ENCODE peak calls at places on chromosomes 4 and X, in nine cellular contexts. One of them, this sample, is unnamed.

GRCh38 chrX:64842492-64842891 is 133.8 kb downstream of the ZC4H2 start:
- DNase-seq in lung microvascular endothelial cell: no peak
- DNase-seq in uterus: no peak
- DNase-seq in RCC 7860: no peak
- DNase-seq in substantia nigra: no peak
- DNase-seq in NCI-H2171: no peak
- DNase-seq in HEK293T: no peak
- DNase-seq in DMS153: no peak
- DNase-seq in NCI-H345: no peak
- DNase-seq in this sample: no peak

GRCh38 chr4:185534534-185534849 is 815 bp downstream of the PDLIM3 start:
- DNase-seq in NCI-H345: no peak
- DNase-seq in lung microvascular endothelial cell: no peak
- DNase-seq in DMS153: no peak
- DNase-seq in uterus: no peak
- DNase-seq in NCI-H2171: no peak
- DNase-seq in HEK293T: no peak
- DNase-seq in RCC 7860: no peak
- DNase-seq in substantia nigra: no peak
- DNase-seq in this sample: no peak

GRCh38 chr4:87029356-87029755 is 94.5 kb downstream of the AFF1 start:
- DNase-seq in DMS153: no peak
- DNase-seq in NCI-H345: no peak
- DNase-seq in substantia nigra: no peak
- DNase-seq in uterus: peak
- DNase-seq in lung microvascular endothelial cell: no peak
- DNase-seq in NCI-H2171: no peak
- DNase-seq in RCC 7860: no peak
- DNase-seq in HEK293T: no peak
- DNase-seq in this sample: no peak

GRCh38 chr4:11426716-11427115 is 2.0 kb downstream of the HS3ST1 start:
- DNase-seq in HEK293T: no peak
- DNase-seq in lung microvascular endothelial cell: no peak
- DNase-seq in DMS153: no peak
- DNase-seq in uterus: no peak
- DNase-seq in NCI-H345: no peak
- DNase-seq in NCI-H2171: no peak
- DNase-seq in substantia nigra: no peak
- DNase-seq in RCC 7860: no peak
- DNase-seq in this sample: no peak

GRCh38 chrX:19627533-19627932 is 112.2 kb upstream of the MAP3K15 start:
- DNase-seq in HEK293T: no peak
- DNase-seq in uterus: no peak
- DNase-seq in RCC 7860: no peak
- DNase-seq in substantia nigra: no peak
- DNase-seq in lung microvascular endothelial cell: no peak
- DNase-seq in DMS153: no peak
- DNase-seq in NCI-H2171: no peak
- DNase-seq in NCI-H345: no peak
- DNase-seq in this sample: no peak

GRCh38 chrX:45850775-45851433 is 650.2 kb upstream of the DIPK2B start:
- DNase-seq in lung microvascular endothelial cell: peak
- DNase-seq in HEK293T: peak
- DNase-seq in DMS153: no peak
- DNase-seq in substantia nigra: no peak
- DNase-seq in RCC 7860: no peak
- DNase-seq in NCI-H2171: no peak
- DNase-seq in NCI-H345: peak
- DNase-seq in uterus: peak
- DNase-seq in this sample: no peak

GRCh38 chrX:71922697-71923096 is 12.1 kb downstream of the NHSL2 start:
- DNase-seq in substantia nigra: no peak
- DNase-seq in DMS153: no peak
- DNase-seq in uterus: no peak
- DNase-seq in NCI-H345: no peak
- DNase-seq in RCC 7860: no peak
- DNase-seq in NCI-H2171: no peak
- DNase-seq in HEK293T: no peak
- DNase-seq in lung microvascular endothelial cell: no peak
- DNase-seq in this sample: no peak

GRCh38 chrX:64975989-64976672 is at the start of gene ZC4H2:
- DNase-seq in HEK293T: peak
- DNase-seq in RCC 7860: peak
- DNase-seq in DMS153: peak
- DNase-seq in NCI-H2171: no peak
- DNase-seq in lung microvascular endothelial cell: peak
- DNase-seq in NCI-H345: no peak
- DNase-seq in uterus: peak
- DNase-seq in substantia nigra: peak
- DNase-seq in this sample: peak

GRCh38 chrX:10050481-10050880 is 83.3 kb downstream of the CLDN34 start:
- DNase-seq in NCI-H2171: no peak
- DNase-seq in uterus: no peak
- DNase-seq in NCI-H345: no peak
- DNase-seq in RCC 7860: no peak
- DNase-seq in DMS153: no peak
- DNase-seq in lung microvascular endothelial cell: no peak
- DNase-seq in HEK293T: no peak
- DNase-seq in substantia nigra: no peak
- DNase-seq in this sample: no peak

GRCh38 chrX:126701380-126701779 is 118.1 kb upstream of the PRR32 start:
- DNase-seq in uterus: no peak
- DNase-seq in lung microvascular endothelial cell: no peak
- DNase-seq in DMS153: no peak
- DNase-seq in NCI-H345: no peak
- DNase-seq in substantia nigra: no peak
- DNase-seq in HEK293T: no peak
- DNase-seq in NCI-H2171: no peak
- DNase-seq in RCC 7860: peak
- DNase-seq in this sample: no peak

GRCh38 chr4:48129307-48130014 is 4.6 kb downstream of the TXK start:
- DNase-seq in substantia nigra: no peak
- DNase-seq in lung microvascular endothelial cell: no peak
- DNase-seq in NCI-H345: no peak
- DNase-seq in RCC 7860: peak
- DNase-seq in HEK293T: no peak
- DNase-seq in uterus: peak
- DNase-seq in DMS153: no peak
- DNase-seq in NCI-H2171: no peak
- DNase-seq in this sample: no peak